ENCODE peak calls at places on chromosome 19, in seven cellular contexts. One of them, this sample, is unnamed.
A peak's percentile ranks its signal among the peaks of the same experiment; 100 is the strongest.

GRCh38 chr19:46992699-46993535 is 26.7 kb upstream of the NPAS1 start:
- DNase-seq in K562: no peak
- DNase-seq in uterus: no peak
- DNase-seq in tibial nerve: no peak
- DNase-seq in SK-MEL-5: no peak
- DNase-seq in heart right ventricle: peak; percentile 52
- DNase-seq in fibroblast of pulmonary artery: no peak
- DNase-seq in this sample: no peak

GRCh38 chr19:42529248-42529764 is 1.0 kb upstream of the CEACAM1 start:
- DNase-seq in SK-MEL-5: peak; percentile 82
- DNase-seq in fibroblast of pulmonary artery: peak; percentile 73
- DNase-seq in heart right ventricle: peak; percentile 59
- DNase-seq in tibial nerve: peak; percentile 70
- DNase-seq in uterus: peak; percentile 37
- DNase-seq in K562: peak; percentile 77
- DNase-seq in this sample: peak; percentile 67

GRCh38 chr19:29292562-29292961 is 79.6 kb upstream of the UQCRFS1 start:
- DNase-seq in tibial nerve: no peak
- DNase-seq in heart right ventricle: no peak
- DNase-seq in SK-MEL-5: no peak
- DNase-seq in K562: no peak
- DNase-seq in uterus: no peak
- DNase-seq in fibroblast of pulmonary artery: no peak
- DNase-seq in this sample: no peak

GRCh38 chr19:21439372-21439771 is 42.4 kb downstream of the ZNF493 start:
- DNase-seq in uterus: peak; percentile 30
- DNase-seq in K562: no peak
- DNase-seq in heart right ventricle: no peak
- DNase-seq in tibial nerve: no peak
- DNase-seq in SK-MEL-5: no peak
- DNase-seq in fibroblast of pulmonary artery: no peak
- DNase-seq in this sample: no peak

GRCh38 chr19:7480975-7481265 is 7.9 kb downstream of the PEX11G start:
- DNase-seq in SK-MEL-5: no peak
- DNase-seq in heart right ventricle: no peak
- DNase-seq in K562: peak; percentile 25
- DNase-seq in fibroblast of pulmonary artery: no peak
- DNase-seq in uterus: no peak
- DNase-seq in tibial nerve: no peak
- DNase-seq in this sample: no peak

GRCh38 chr19:54096642-54097106 is 3.9 kb downstream of the OSCAR start:
- DNase-seq in SK-MEL-5: peak; percentile 36
- DNase-seq in fibroblast of pulmonary artery: peak; percentile 54
- DNase-seq in heart right ventricle: no peak
- DNase-seq in uterus: no peak
- DNase-seq in K562: peak; percentile 56
- DNase-seq in tibial nerve: peak; percentile 22
- DNase-seq in this sample: no peak

GRCh38 chr19:3398114-3398899 is 31.9 kb downstream of the NFIC start:
- DNase-seq in heart right ventricle: peak; percentile 82
- DNase-seq in fibroblast of pulmonary artery: no peak
- DNase-seq in uterus: peak; percentile 85
- DNase-seq in tibial nerve: peak; percentile 71
- DNase-seq in SK-MEL-5: no peak
- DNase-seq in K562: no peak
- DNase-seq in this sample: no peak

GRCh38 chr19:345320-345879 is 804 bp upstream of the MIER2 start:
- DNase-seq in K562: no peak
- DNase-seq in uterus: no peak
- DNase-seq in fibroblast of pulmonary artery: no peak
- DNase-seq in SK-MEL-5: no peak
- DNase-seq in tibial nerve: no peak
- DNase-seq in heart right ventricle: no peak
- DNase-seq in this sample: no peak

GRCh38 chr19:33797821-33798633 is 1.4 kb downstream of the KCTD15 start:
- DNase-seq in tibial nerve: no peak
- DNase-seq in fibroblast of pulmonary artery: peak; percentile 52
- DNase-seq in heart right ventricle: peak; percentile 71
- DNase-seq in uterus: peak; percentile 69
- DNase-seq in K562: peak; percentile 84
- DNase-seq in SK-MEL-5: no peak
- DNase-seq in this sample: no peak

GRCh38 chr19:57620673-57621348 is 6.8 kb downstream of the ZNF134 start:
- DNase-seq in SK-MEL-5: no peak
- DNase-seq in fibroblast of pulmonary artery: peak; percentile 35
- DNase-seq in uterus: no peak
- DNase-seq in heart right ventricle: no peak
- DNase-seq in tibial nerve: no peak
- DNase-seq in K562: no peak
- DNase-seq in this sample: no peak

GRCh38 chr19:1768248-1768647 is 14.9 kb downstream of the ONECUT3 start:
- DNase-seq in SK-MEL-5: peak; percentile 26
- DNase-seq in K562: peak; percentile 69
- DNase-seq in tibial nerve: no peak
- DNase-seq in heart right ventricle: no peak
- DNase-seq in fibroblast of pulmonary artery: no peak
- DNase-seq in uterus: no peak
- DNase-seq in this sample: no peak

This sample was measured in COLO829.